ENCODE peak calls at places on chromosomes 2 and 18, in nine cellular contexts. A is neural crest cell, T is GM13977, S is Calu3, O is endodermal cell, U is A549, I is AG09319, Z is kidney epithelial cell, G is GM20000. L is an unnamed sample.

GRCh38 chr18:61400714-61401113 is 67.5 kb downstream of the CDH20 start:
- DNase-seq in A (no peak), O (no peak), G (no peak), Z (peak; percentile 10), I (no peak), U (no peak), S (no peak), T (no peak), L (no peak)

GRCh38 chr18:37574113-37574512 is 8.5 kb upstream of the CELF4 start:
- DNase-seq in A (no peak), I (no peak), G (no peak), U (no peak), S (peak; percentile 55), T (no peak), Z (no peak), O (peak; percentile 55), L (no peak)

GRCh38 chr2:130840506-130840905 is 3.8 kb downstream of the ARHGEF4 start:
- DNase-seq in T (no peak), I (no peak), S (no peak), O (no peak), Z (no peak), G (no peak), A (no peak), U (no peak), L (no peak)

GRCh38 chr2:149040451-149040850 is 2.0 kb downstream of the LYPD6B start:
- DNase-seq in O (peak; percentile 93), Z (no peak), S (peak; percentile 47), I (no peak), U (peak; percentile 54), T (peak; percentile 74), A (peak; percentile 41), G (peak; percentile 75), L (peak; percentile 40)

GRCh38 chr2:64440831-64441230 is 13.1 kb upstream of the LGALSL start:
- DNase-seq in G (no peak), O (no peak), S (no peak), A (no peak), I (no peak), Z (no peak), U (no peak), T (no peak), L (no peak)

GRCh38 chr2:85088921-85089320 is 44.3 kb upstream of the TCF7L1 start:
- DNase-seq in Z (no peak), A (no peak), G (no peak), U (no peak), I (no peak), O (peak; percentile 74), S (no peak), T (no peak), L (no peak)

GRCh38 chr18:47898696-47899095 is 31.8 kb downstream of the SMAD2 start:
- DNase-seq in U (no peak), A (no peak), I (no peak), G (no peak), O (no peak), T (no peak), S (peak; percentile 16), Z (no peak), L (no peak)

GRCh38 chr2:181904022-181904632 is 12.6 kb downstream of the ITPRID2 start:
- DNase-seq in O (no peak), G (peak; percentile 22), I (no peak), S (no peak), T (no peak), A (no peak), U (peak; percentile 39), Z (no peak), L (peak; percentile 4)

GRCh38 chr2:36695746-36696415 is 626 bp upstream of the VIT start:
- DNase-seq in O (peak; percentile 67), I (peak; percentile 73), G (no peak), U (peak; percentile 45), T (no peak), S (no peak), A (no peak), Z (no peak), L (no peak)

GRCh38 chr2:3633089-3633981 is 24.7 kb upstream of the ALLC start:
- DNase-seq in S (no peak), I (no peak), Z (no peak), U (no peak), T (no peak), A (no peak), O (peak; percentile 26), G (no peak), L (no peak)

GRCh38 chr2:47309952-47310800 is 92.8 kb upstream of the MSH2 start:
- DNase-seq in I (no peak), G (peak; percentile 84), A (no peak), O (peak; percentile 75), T (peak; percentile 84), Z (no peak), S (peak; percentile 69), U (peak; percentile 90), L (no peak)

GRCh38 chr2:240451791-240452470 is 16.5 kb downstream of the GPC1 start:
- DNase-seq in T (no peak), O (no peak), U (no peak), S (no peak), Z (no peak), G (no peak), A (no peak), I (no peak), L (no peak)

GRCh38 chr2:145304501-145304900 is 784.6 kb upstream of the ZEB2 start:
- DNase-seq in I (no peak), Z (no peak), G (no peak), T (no peak), A (no peak), O (no peak), U (no peak), S (no peak), L (no peak)

GRCh38 chr18:75350440-75350839 is 77.1 kb downstream of the SMIM21 start:
- DNase-seq in U (no peak), O (peak; percentile 71), I (no peak), G (no peak), Z (no peak), A (no peak), T (no peak), S (no peak), L (no peak)

DNA sequence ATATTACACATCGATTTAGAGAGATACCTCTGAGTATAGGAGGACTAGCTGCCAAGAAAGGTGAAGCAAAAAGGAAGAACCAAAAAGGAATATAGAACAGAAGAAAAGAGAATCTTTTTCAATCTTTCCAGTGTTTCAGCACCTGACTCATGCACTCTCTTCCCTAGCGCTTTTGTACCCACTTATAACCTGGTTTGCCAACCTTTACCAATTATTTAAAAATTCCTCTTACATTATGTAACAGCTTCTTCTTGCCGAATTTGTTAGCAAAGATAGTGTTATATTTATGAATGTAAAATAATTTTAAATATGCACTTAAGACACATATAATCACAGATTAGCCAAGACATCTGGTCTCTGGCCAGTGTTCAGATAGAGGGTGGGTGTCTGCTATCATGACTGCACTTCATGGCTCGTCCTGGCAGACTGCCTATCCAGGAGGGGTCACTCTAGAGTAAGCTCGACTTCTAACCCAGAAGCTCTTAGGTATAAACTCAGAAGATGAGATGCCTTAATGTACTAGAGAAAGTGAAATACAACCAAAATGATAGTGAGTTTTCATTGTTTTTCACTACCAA is 122.9 kb downstream of the ATAD2B start:
- DNase-seq in U (peak; percentile 61), S (peak; percentile 57), Z (no peak), G (no peak), O (peak; percentile 73), I (no peak), A (no peak), T (no peak), L (no peak)
- TF ChIP-seq CTCF in U (peak; percentile 46), S (no peak), Z (peak; percentile 23), G (no peak), O (peak; percentile 80), I (peak; percentile 13), A (peak; percentile 21), T (peak; percentile 19), L (peak; percentile 18)

GRCh38 chr18:8654482-8655451 is 45.5 kb downstream of the RAB12 start:
- DNase-seq in O (peak; percentile 63), G (peak; percentile 64), Z (no peak), U (peak; percentile 22), T (peak; percentile 65), A (no peak), I (no peak), S (no peak), L (no peak)
- TF ChIP-seq CTCF in O (peak; percentile 88), G (peak; percentile 64), Z (peak; percentile 43), U (peak; percentile 86), T (peak; percentile 64), A (peak; percentile 89), I (peak; percentile 65), S (peak; percentile 59), L (peak; percentile 87)

GRCh38 chr2:28603821-28604220 is 108.0 kb downstream of the PLB1 start:
- DNase-seq in U (no peak), Z (no peak), S (no peak), T (no peak), O (no peak), I (no peak), A (no peak), G (no peak), L (no peak)

GRCh38 chr2:28608829-28609400 is 113.1 kb downstream of the PLB1 start:
- DNase-seq in U (no peak), I (no peak), A (no peak), S (no peak), T (no peak), Z (no peak), O (no peak), G (no peak), L (no peak)

GRCh38 chr2:28604284-28604843 is 108.5 kb downstream of the PLB1 start:
- DNase-seq in G (no peak), S (no peak), I (no peak), A (no peak), Z (no peak), U (no peak), T (no peak), O (no peak), L (no peak)

GRCh38 chr2:28608061-28608828 is 112.4 kb downstream of the PLB1 start:
- DNase-seq in O (no peak), I (no peak), S (no peak), G (no peak), A (no peak), T (no peak), U (no peak), Z (no peak), L (no peak)

DNA sequence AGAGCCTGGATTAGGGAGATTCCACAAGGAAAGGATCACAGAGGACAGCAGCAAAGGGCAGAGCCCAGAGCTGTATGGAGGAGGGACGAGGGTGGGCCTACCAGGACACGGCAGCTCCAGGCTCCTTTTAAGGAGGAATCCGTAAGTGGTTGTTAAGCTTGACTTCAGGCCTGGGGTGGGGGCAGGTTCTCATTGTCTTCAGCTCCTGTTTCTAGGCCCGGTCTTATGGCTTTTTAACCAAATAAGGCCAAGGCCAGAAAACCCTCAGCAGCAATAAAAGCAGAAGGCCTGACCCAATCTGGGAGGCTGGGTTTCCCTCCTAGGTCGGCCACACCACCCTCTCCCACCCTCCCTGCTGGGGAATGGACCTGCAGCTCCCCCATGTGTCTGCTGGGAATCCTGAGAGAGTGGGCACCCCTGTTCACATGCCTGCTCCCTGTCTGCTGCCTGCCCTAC is 111.2 kb downstream of the PLB1 start:
- DNase-seq in I (no peak), T (no peak), Z (no peak), S (peak; percentile 15), G (no peak), O (peak; percentile 75), A (no peak), U (peak; percentile 43), L (peak; percentile 35)
- TF ChIP-seq CTCF in I (no peak), T (no peak), Z (peak; percentile 34), S (no peak), G (no peak), O (peak; percentile 53), A (no peak), U (peak; percentile 31), L (no peak)

DNA sequence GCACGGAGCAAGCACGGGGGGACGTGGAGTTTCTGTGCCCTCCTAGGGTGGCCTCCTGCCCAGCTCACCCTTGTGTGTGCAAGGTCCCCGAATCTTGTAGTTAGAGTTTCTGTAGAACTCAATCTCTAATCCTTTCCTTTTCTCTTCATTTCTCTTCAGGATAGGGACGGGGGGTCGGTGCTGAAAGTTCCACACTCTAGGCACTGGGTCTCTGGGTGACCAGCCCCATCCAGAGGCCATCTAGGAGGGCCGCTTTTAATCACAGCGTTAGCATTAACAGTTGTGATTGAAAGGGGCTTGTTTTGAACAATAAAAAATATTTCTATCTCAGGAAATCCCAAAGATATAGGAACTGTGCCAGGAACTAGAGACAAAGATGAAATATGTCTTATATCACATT is 10.5 kb downstream of the SOCS6 start:
- DNase-seq in O (peak; percentile 52), Z (no peak), T (no peak), U (no peak), G (no peak), I (no peak), S (no peak), A (no peak), L (no peak)
- TF ChIP-seq CTCF in O (peak; percentile 49), Z (no peak), T (no peak), U (no peak), G (no peak), I (no peak), S (no peak), A (no peak), L (no peak)

L was measured in nephron progenitor cell.